ENCODE peak calls at places on chromosomes 3 and 15, in six cellular contexts. One of them, this sample, is unnamed.

GRCh38 chr3:159764211-159765024 is 224.2 kb upstream of the IL12A start:
- DNase-seq in kidney: peak; percentile 87
- DNase-seq in spleen: peak; percentile 77
- DNase-seq in iPS DF 6.9: no peak
- DNase-seq in aorta: no peak
- DNase-seq in neural progenitor cell: peak; percentile 83
- DNase-seq in this sample: peak; percentile 82

GRCh38 chr15:92167413-92167950 is 226.2 kb upstream of the ST8SIA2 start:
- DNase-seq in iPS DF 6.9: no peak
- DNase-seq in spleen: no peak
- DNase-seq in kidney: no peak
- DNase-seq in neural progenitor cell: no peak
- DNase-seq in aorta: no peak
- DNase-seq in this sample: no peak

GRCh38 chr15:77228831-77229230 is 157.9 kb upstream of the TSPAN3 start:
- DNase-seq in iPS DF 6.9: no peak
- DNase-seq in kidney: no peak
- DNase-seq in aorta: no peak
- DNase-seq in neural progenitor cell: no peak
- DNase-seq in spleen: no peak
- DNase-seq in this sample: no peak

GRCh38 chr3:109927161-109927560 is 589.8 kb upstream of the DPPA4 start:
- DNase-seq in iPS DF 6.9: no peak
- DNase-seq in neural progenitor cell: no peak
- DNase-seq in spleen: no peak
- DNase-seq in aorta: no peak
- DNase-seq in kidney: no peak
- DNase-seq in this sample: no peak

GRCh38 chr15:52257734-52258062 is 37.9 kb downstream of the MYO5C start:
- DNase-seq in spleen: no peak
- DNase-seq in neural progenitor cell: peak; percentile 76
- DNase-seq in iPS DF 6.9: no peak
- DNase-seq in aorta: no peak
- DNase-seq in kidney: no peak
- DNase-seq in this sample: no peak

GRCh38 chr3:70042683-70043082 is 43.1 kb downstream of the SAMMSON start:
- DNase-seq in aorta: no peak
- DNase-seq in spleen: no peak
- DNase-seq in kidney: no peak
- DNase-seq in iPS DF 6.9: no peak
- DNase-seq in neural progenitor cell: no peak
- DNase-seq in this sample: no peak

GRCh38 chr3:137105277-137105977 is 147.6 kb downstream of the IL20RB start:
- DNase-seq in aorta: no peak
- DNase-seq in iPS DF 6.9: peak; percentile 72
- DNase-seq in kidney: no peak
- DNase-seq in neural progenitor cell: peak; percentile 88
- DNase-seq in spleen: no peak
- DNase-seq in this sample: no peak

GRCh38 chr3:197224034-197224444 is 74.4 kb downstream of the DLG1 start:
- DNase-seq in kidney: no peak
- DNase-seq in iPS DF 6.9: no peak
- DNase-seq in neural progenitor cell: peak; percentile 71
- DNase-seq in spleen: no peak
- DNase-seq in aorta: no peak
- DNase-seq in this sample: no peak

GRCh38 chr15:59174846-59175831 is 31.5 kb upstream of the LDHAL6B start:
- DNase-seq in spleen: no peak
- DNase-seq in neural progenitor cell: peak; percentile 76
- DNase-seq in aorta: no peak
- DNase-seq in kidney: no peak
- DNase-seq in iPS DF 6.9: no peak
- DNase-seq in this sample: peak; percentile 75

GRCh38 chr15:56537881-56538280 is 72.9 kb upstream of the MNS1 start:
- DNase-seq in neural progenitor cell: no peak
- DNase-seq in iPS DF 6.9: no peak
- DNase-seq in aorta: peak; percentile 73
- DNase-seq in kidney: peak; percentile 72
- DNase-seq in spleen: peak; percentile 86
- DNase-seq in this sample: peak; percentile 12

GRCh38 chr3:85567074-85567676 is 608.4 kb downstream of the CADM2 start:
- DNase-seq in iPS DF 6.9: peak; percentile 25
- DNase-seq in kidney: no peak
- DNase-seq in aorta: no peak
- DNase-seq in neural progenitor cell: peak; percentile 82
- DNase-seq in spleen: no peak
- DNase-seq in this sample: peak; percentile 49

GRCh38 chr15:91338763-91339162 is 238.7 kb downstream of the SV2B start:
- DNase-seq in neural progenitor cell: peak; percentile 81
- DNase-seq in kidney: no peak
- DNase-seq in aorta: no peak
- DNase-seq in spleen: no peak
- DNase-seq in iPS DF 6.9: peak; percentile 25
- DNase-seq in this sample: no peak

GRCh38 chr3:58800940-58801339 is 134.4 kb upstream of the FAM3D start:
- DNase-seq in kidney: no peak
- DNase-seq in aorta: no peak
- DNase-seq in neural progenitor cell: no peak
- DNase-seq in iPS DF 6.9: no peak
- DNase-seq in spleen: no peak
- DNase-seq in this sample: no peak

GRCh38 chr3:197471221-197472010 is 84.4 kb downstream of the BDH1 start:
- DNase-seq in iPS DF 6.9: no peak
- DNase-seq in neural progenitor cell: no peak
- DNase-seq in aorta: no peak
- DNase-seq in spleen: peak; percentile 41
- DNase-seq in kidney: no peak
- DNase-seq in this sample: no peak

GRCh38 chr3:106126836-106127235 is 258.0 kb upstream of the CBLB start:
- DNase-seq in aorta: no peak
- DNase-seq in neural progenitor cell: peak; percentile 27
- DNase-seq in iPS DF 6.9: no peak
- DNase-seq in kidney: no peak
- DNase-seq in spleen: no peak
- DNase-seq in this sample: no peak

GRCh38 chr15:60787737-60788513 is 309.0 kb upstream of the ICE2 start:
- DNase-seq in aorta: no peak
- DNase-seq in kidney: no peak
- DNase-seq in neural progenitor cell: no peak
- DNase-seq in iPS DF 6.9: no peak
- DNase-seq in spleen: no peak
- DNase-seq in this sample: no peak

GRCh38 chr3:46612324-46612723 is at the start of gene FAM240A:
- DNase-seq in kidney: no peak
- DNase-seq in spleen: no peak
- DNase-seq in neural progenitor cell: peak; percentile 45
- DNase-seq in aorta: no peak
- DNase-seq in iPS DF 6.9: no peak
- DNase-seq in this sample: no peak

GRCh38 chr3:64667887-64668581 is 19.8 kb downstream of the ADAMTS9 start:
- DNase-seq in kidney: peak; percentile 79
- DNase-seq in iPS DF 6.9: no peak
- DNase-seq in neural progenitor cell: no peak
- DNase-seq in spleen: no peak
- DNase-seq in aorta: peak; percentile 84
- DNase-seq in this sample: peak; percentile 81

GRCh38 chr3:106068795-106069194 is 200.0 kb upstream of the CBLB start:
- DNase-seq in kidney: no peak
- DNase-seq in neural progenitor cell: no peak
- DNase-seq in iPS DF 6.9: no peak
- DNase-seq in spleen: no peak
- DNase-seq in aorta: no peak
- DNase-seq in this sample: no peak

GRCh38 chr3:197331131-197331530 is 32.7 kb upstream of the DLG1 start:
- DNase-seq in iPS DF 6.9: no peak
- DNase-seq in kidney: no peak
- DNase-seq in spleen: no peak
- DNase-seq in aorta: no peak
- DNase-seq in neural progenitor cell: no peak
- DNase-seq in this sample: no peak

GRCh38 chr3:139728414-139728813 is 50.6 kb upstream of the NMNAT3 start:
- DNase-seq in kidney: no peak
- DNase-seq in iPS DF 6.9: no peak
- DNase-seq in aorta: no peak
- DNase-seq in neural progenitor cell: no peak
- DNase-seq in spleen: no peak
- DNase-seq in this sample: no peak

GRCh38 chr3:16456784-16457415 is 56.6 kb downstream of the RFTN1 start:
- DNase-seq in iPS DF 6.9: no peak
- DNase-seq in aorta: no peak
- DNase-seq in spleen: no peak
- DNase-seq in neural progenitor cell: no peak
- DNase-seq in kidney: no peak
- DNase-seq in this sample: no peak

GRCh38 chr3:124812291-124813265 is 74.6 kb downstream of the ITGB5 start:
- DNase-seq in spleen: no peak
- DNase-seq in iPS DF 6.9: no peak
- DNase-seq in aorta: peak; percentile 86
- DNase-seq in neural progenitor cell: no peak
- DNase-seq in kidney: peak; percentile 88
- DNase-seq in this sample: peak; percentile 72

GRCh38 chr3:141275973-141276372 is 44.3 kb downstream of the PXYLP1 start:
- DNase-seq in kidney: no peak
- DNase-seq in aorta: no peak
- DNase-seq in neural progenitor cell: no peak
- DNase-seq in iPS DF 6.9: no peak
- DNase-seq in spleen: no peak
- DNase-seq in this sample: no peak

GRCh38 chr3:95319921-95320494 is 1257.1 kb downstream of the NSUN3 start:
- DNase-seq in aorta: no peak
- DNase-seq in spleen: no peak
- DNase-seq in neural progenitor cell: no peak
- DNase-seq in kidney: no peak
- DNase-seq in iPS DF 6.9: no peak
- DNase-seq in this sample: no peak

GRCh38 chr15:70097337-70098169 is at the start of gene TLE3:
- DNase-seq in aorta: peak; percentile 99
- DNase-seq in iPS DF 6.9: no peak
- DNase-seq in kidney: peak; percentile 100
- DNase-seq in spleen: peak; percentile 99
- DNase-seq in neural progenitor cell: peak; percentile 99
- DNase-seq in this sample: peak; percentile 99

GRCh38 chr15:70099966-70100494 is 2.3 kb upstream of the TLE3 start:
- DNase-seq in iPS DF 6.9: no peak
- DNase-seq in neural progenitor cell: peak; percentile 71
- DNase-seq in spleen: no peak
- DNase-seq in aorta: no peak
- DNase-seq in kidney: no peak
- DNase-seq in this sample: no peak

GRCh38 chr15:70099167-70099965 is 1.6 kb upstream of the TLE3 start:
- DNase-seq in neural progenitor cell: peak; percentile 100
- DNase-seq in aorta: peak; percentile 100
- DNase-seq in spleen: peak; percentile 99
- DNase-seq in iPS DF 6.9: no peak
- DNase-seq in kidney: peak; percentile 100
- DNase-seq in this sample: peak; percentile 100

GRCh38 chr15:70098170-70098460 is 398 bp upstream of the TLE3 start:
- DNase-seq in aorta: no peak
- DNase-seq in neural progenitor cell: no peak
- DNase-seq in iPS DF 6.9: no peak
- DNase-seq in kidney: no peak
- DNase-seq in spleen: peak; percentile 72
- DNase-seq in this sample: no peak

DNA sequence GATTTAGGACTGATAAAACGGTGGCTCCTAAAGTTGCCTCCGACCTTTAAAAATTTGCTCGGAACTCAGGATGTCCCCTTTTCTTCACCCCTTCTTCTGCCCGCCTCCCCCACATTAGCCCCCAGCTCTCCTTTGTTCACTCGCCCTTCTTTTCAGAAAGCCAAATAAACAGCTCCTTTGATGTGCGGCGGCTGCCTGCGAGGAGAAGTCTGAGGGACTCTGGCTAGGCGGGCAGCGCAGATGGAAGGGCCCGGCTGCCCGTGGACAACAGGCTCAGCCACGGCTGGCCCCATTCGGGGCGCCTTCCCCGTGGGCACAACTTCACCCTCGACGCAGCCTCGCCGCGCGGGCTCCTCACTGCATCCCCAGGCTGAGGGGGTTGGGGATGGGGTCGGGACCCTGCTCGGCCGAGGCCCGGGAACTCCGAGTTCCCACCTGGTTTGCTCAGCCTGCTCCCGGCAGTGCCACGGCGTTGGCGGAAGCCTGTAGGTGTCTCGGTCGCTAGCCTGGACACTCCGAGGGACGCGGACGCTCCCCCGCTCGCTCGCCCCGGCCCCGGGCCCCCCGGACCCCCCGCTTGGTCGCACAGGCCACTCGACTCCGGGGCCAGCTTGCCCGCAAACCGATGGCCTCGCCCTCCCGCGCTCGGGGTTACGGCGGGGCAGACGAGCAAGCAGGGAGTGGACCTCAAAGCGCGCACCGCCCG is 897 bp upstream of the TLE3 start:
- DNase-seq in kidney: peak; percentile 92
- DNase-seq in aorta: peak; percentile 86
- DNase-seq in neural progenitor cell: peak; percentile 91
- DNase-seq in spleen: peak; percentile 94
- DNase-seq in iPS DF 6.9: no peak
- DNase-seq in this sample: no peak
- H3K4me1 ChIP-seq in kidney: peaks cover 20% of the 10 kb centered on the region
- H3K4me1 ChIP-seq in aorta: no peaks in the 10 kb centered on the region
- H3K4me1 ChIP-seq in neural progenitor cell: peaks cover 30% of the 10 kb centered on the region
- H3K4me1 ChIP-seq in spleen: peaks cover 33% of the 10 kb centered on the region
- H3K4me1 ChIP-seq in iPS DF 6.9: peaks cover 3% of the 10 kb centered on the region
- H3K4me1 ChIP-seq in this sample: peaks cover 10% of the 10 kb centered on the region

DNA sequence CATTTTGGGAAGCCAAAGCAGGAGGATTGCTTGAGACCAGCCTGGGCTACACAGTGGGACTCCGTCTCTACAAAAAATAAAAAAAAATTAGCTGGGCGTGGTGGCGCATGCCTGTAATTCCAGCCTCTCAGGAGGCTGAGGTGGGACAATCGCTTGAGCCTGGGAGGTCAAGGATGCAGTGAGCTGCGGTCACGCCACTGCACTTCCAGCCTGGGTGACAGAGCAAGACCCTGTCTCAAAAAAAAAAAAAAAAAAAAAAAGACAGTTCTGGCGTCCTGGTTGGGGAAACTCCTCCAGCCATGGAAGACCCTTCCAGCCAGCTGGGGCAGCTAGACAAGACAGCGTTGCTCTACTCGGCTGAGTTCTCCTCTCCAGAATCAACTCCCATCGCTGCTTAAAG is 36.5 kb downstream of the CPN2 start:
- DNase-seq in aorta: peak; percentile 35
- DNase-seq in kidney: no peak
- DNase-seq in iPS DF 6.9: no peak
- DNase-seq in neural progenitor cell: no peak
- DNase-seq in spleen: peak; percentile 38
- DNase-seq in this sample: no peak
- H3K4me3 ChIP-seq in aorta: no peak overlapping the region
- H3K4me3 ChIP-seq in kidney: peak overlapping the region; percentile 3
- H3K4me3 ChIP-seq in iPS DF 6.9: no peak overlapping the region
- H3K4me3 ChIP-seq in neural progenitor cell: no peak overlapping the region
- H3K4me3 ChIP-seq in spleen: no peak overlapping the region
- H3K4me3 ChIP-seq in this sample: no peak overlapping the region

GRCh38 chr15:48536681-48537091 is 108.8 kb downstream of the FBN1 start:
- DNase-seq in aorta: no peak
- DNase-seq in iPS DF 6.9: no peak
- DNase-seq in kidney: no peak
- DNase-seq in neural progenitor cell: no peak
- DNase-seq in spleen: no peak
- DNase-seq in this sample: no peak
- H3K27ac ChIP-seq in aorta: peak overlapping the region; percentile 67
- H3K27ac ChIP-seq in iPS DF 6.9: no peak overlapping the region
- H3K27ac ChIP-seq in kidney: no peak overlapping the region
- H3K27ac ChIP-seq in neural progenitor cell: no peak overlapping the region
- H3K27ac ChIP-seq in spleen: peak overlapping the region; percentile 47
- H3K27ac ChIP-seq in this sample: peak overlapping the region; percentile 62

GRCh38 chr3:42507252-42507651 is 4.8 kb downstream of the VIPR1 start:
- DNase-seq in aorta: peak; percentile 59
- DNase-seq in iPS DF 6.9: no peak
- DNase-seq in neural progenitor cell: no peak
- DNase-seq in kidney: no peak
- DNase-seq in spleen: peak; percentile 66
- DNase-seq in this sample: no peak
- H3K4me1 ChIP-seq in aorta: no peaks in the 10 kb centered on the region
- H3K4me1 ChIP-seq in iPS DF 6.9: peaks cover 9% of the 10 kb centered on the region
- H3K4me1 ChIP-seq in neural progenitor cell: no peaks in the 10 kb centered on the region
- H3K4me1 ChIP-seq in kidney: no peaks in the 10 kb centered on the region
- H3K4me1 ChIP-seq in spleen: no peaks in the 10 kb centered on the region
- H3K4me1 ChIP-seq in this sample: peaks cover 11% of the 10 kb centered on the region

This sample was measured in right cardiac atrium.